ENCODE peak calls at places on chromosomes 7 and 10, in four cellular contexts. One of them, this sample, is unnamed.

GRCh38 chr10:28797904-28798371 is 120.6 kb downstream of the BAMBI start:
- DNase-seq in K562: no peak
- DNase-seq in cardiac muscle cell: peak; percentile 86
- DNase-seq in brain microvascular endothelial cell: no peak
- DNase-seq in this sample: no peak

GRCh38 chr7:108000875-108001758 is 1.8 kb downstream of the LAMB1 start:
- DNase-seq in K562: no peak
- DNase-seq in cardiac muscle cell: peak; percentile 77
- DNase-seq in brain microvascular endothelial cell: no peak
- DNase-seq in this sample: no peak

GRCh38 chr7:138978541-138979184 is 2.5 kb downstream of the KIAA1549 start:
- DNase-seq in K562: no peak
- DNase-seq in cardiac muscle cell: no peak
- DNase-seq in brain microvascular endothelial cell: no peak
- DNase-seq in this sample: no peak

GRCh38 chr10:103560886-103561285 is 67.4 kb downstream of the NEURL1 start:
- DNase-seq in K562: no peak
- DNase-seq in cardiac muscle cell: no peak
- DNase-seq in brain microvascular endothelial cell: no peak
- DNase-seq in this sample: no peak

GRCh38 chr7:994592-995308 is 11.8 kb downstream of the CYP2W1 start:
- DNase-seq in K562: no peak
- DNase-seq in cardiac muscle cell: no peak
- DNase-seq in brain microvascular endothelial cell: no peak
- DNase-seq in this sample: no peak

GRCh38 chr7:68317476-68317875 is 1280.8 kb upstream of the AUTS2 start:
- DNase-seq in cardiac muscle cell: no peak
- DNase-seq in brain microvascular endothelial cell: no peak
- DNase-seq in K562: no peak
- DNase-seq in this sample: no peak

GRCh38 chr7:2138146-2138765 is 94.5 kb downstream of the MAD1L1 start:
- DNase-seq in K562: no peak
- DNase-seq in brain microvascular endothelial cell: no peak
- DNase-seq in cardiac muscle cell: no peak
- DNase-seq in this sample: no peak

GRCh38 chr10:5977471-5978370 is at the start of gene IL15RA:
- DNase-seq in brain microvascular endothelial cell: peak; percentile 25
- DNase-seq in K562: peak; percentile 89
- DNase-seq in cardiac muscle cell: peak; percentile 71
- DNase-seq in this sample: no peak

GRCh38 chr7:505171-505570 is 14.5 kb downstream of the PDGFA start:
- DNase-seq in cardiac muscle cell: no peak
- DNase-seq in brain microvascular endothelial cell: no peak
- DNase-seq in K562: no peak
- DNase-seq in this sample: no peak

GRCh38 chr10:34627331-34627730 is 187.8 kb downstream of the PARD3 start:
- DNase-seq in brain microvascular endothelial cell: no peak
- DNase-seq in cardiac muscle cell: no peak
- DNase-seq in K562: no peak
- DNase-seq in this sample: no peak

GRCh38 chr7:28280516-28280915 is 99.9 kb upstream of the JAZF1 start:
- DNase-seq in K562: no peak
- DNase-seq in cardiac muscle cell: no peak
- DNase-seq in brain microvascular endothelial cell: no peak
- DNase-seq in this sample: no peak

GRCh38 chr10:70145166-70145665 is 1.3 kb downstream of the TYSND1 start:
- DNase-seq in cardiac muscle cell: peak; percentile 18
- DNase-seq in K562: no peak
- DNase-seq in brain microvascular endothelial cell: no peak
- DNase-seq in this sample: no peak

GRCh38 chr7:105036217-105037168 is 22.5 kb downstream of the KMT2E start:
- DNase-seq in K562: no peak
- DNase-seq in brain microvascular endothelial cell: no peak
- DNase-seq in cardiac muscle cell: no peak
- DNase-seq in this sample: no peak

GRCh38 chr10:64115913-64116643 is 594.9 kb downstream of the REEP3 start:
- DNase-seq in cardiac muscle cell: peak; percentile 6
- DNase-seq in K562: no peak
- DNase-seq in brain microvascular endothelial cell: peak; percentile 28
- DNase-seq in this sample: no peak

GRCh38 chr7:80635533-80635932 is 2.9 kb upstream of the CD36 start:
- DNase-seq in cardiac muscle cell: no peak
- DNase-seq in brain microvascular endothelial cell: no peak
- DNase-seq in K562: no peak
- DNase-seq in this sample: no peak

GRCh38 chr7:128164955-128165670 is 76.0 kb upstream of the LEP start:
- DNase-seq in cardiac muscle cell: no peak
- DNase-seq in K562: no peak
- DNase-seq in brain microvascular endothelial cell: no peak
- DNase-seq in this sample: no peak

GRCh38 chr10:35324196-35324595 is 12.1 kb upstream of the CCNY start:
- DNase-seq in brain microvascular endothelial cell: no peak
- DNase-seq in K562: no peak
- DNase-seq in cardiac muscle cell: no peak
- DNase-seq in this sample: no peak

GRCh38 chr7:78620931-78621330 is 822.4 kb downstream of the PHTF2 start:
- DNase-seq in brain microvascular endothelial cell: no peak
- DNase-seq in K562: no peak
- DNase-seq in cardiac muscle cell: peak; percentile 10
- DNase-seq in this sample: no peak

GRCh38 chr7:148697256-148697841 is 1.4 kb upstream of the CUL1 start:
- DNase-seq in brain microvascular endothelial cell: peak; percentile 61
- DNase-seq in cardiac muscle cell: peak; percentile 78
- DNase-seq in K562: no peak
- DNase-seq in this sample: no peak

GRCh38 chr10:131143425-131144165 is 167.9 kb downstream of the TCERG1L start:
- DNase-seq in K562: no peak
- DNase-seq in cardiac muscle cell: no peak
- DNase-seq in brain microvascular endothelial cell: no peak
- DNase-seq in this sample: no peak
- H3K4me3 ChIP-seq in K562: no peak overlapping the region
- H3K4me3 ChIP-seq in cardiac muscle cell: no peak overlapping the region
- H3K4me3 ChIP-seq in brain microvascular endothelial cell: no peak overlapping the region
- H3K4me3 ChIP-seq in this sample: no peak overlapping the region

DNA sequence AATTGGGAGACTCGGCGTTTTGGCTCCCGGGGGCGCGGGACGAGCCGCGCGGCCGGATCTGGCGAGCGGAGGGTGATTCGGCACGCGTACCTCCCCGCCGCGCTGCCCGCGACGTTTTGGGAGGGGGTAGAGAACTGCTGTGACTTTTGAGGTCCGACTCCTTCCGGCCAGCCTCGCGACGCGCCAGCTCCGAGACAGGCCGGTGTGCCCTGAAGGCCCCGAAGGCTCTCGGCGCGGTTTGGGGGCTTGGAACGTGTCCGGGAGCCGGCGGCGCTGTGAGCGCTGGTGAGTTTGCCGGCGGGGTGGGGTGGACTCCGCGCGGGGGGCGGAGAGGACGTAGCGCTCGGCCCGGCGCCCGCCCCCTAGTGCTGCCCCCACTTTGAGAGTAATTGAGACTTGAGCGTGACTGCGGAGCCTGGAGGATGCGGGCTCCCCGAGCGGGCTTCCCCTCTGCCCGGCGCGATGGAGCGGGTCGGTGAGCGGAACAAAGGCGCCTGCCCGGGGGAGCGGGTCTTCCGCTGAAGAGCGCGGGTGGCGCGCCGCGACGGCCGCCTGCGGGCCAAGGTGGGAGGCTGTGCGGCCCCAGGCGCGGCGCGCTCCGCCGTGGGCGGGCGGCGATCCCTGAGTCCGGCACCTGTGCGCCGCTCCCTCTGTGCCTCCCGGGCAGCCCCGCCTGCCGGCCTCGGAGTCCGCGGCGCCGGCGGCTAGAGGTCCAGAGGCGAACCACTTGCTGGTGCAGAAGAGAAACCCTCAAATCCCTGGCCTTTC is at the start of gene GALNT17:
- DNase-seq in brain microvascular endothelial cell: no peak
- DNase-seq in K562: no peak
- DNase-seq in cardiac muscle cell: no peak
- DNase-seq in this sample: no peak
- H3K4me3 ChIP-seq in brain microvascular endothelial cell: peak within 1 kb of the TSS; percentile 37
- H3K4me3 ChIP-seq in K562: no peak within 1 kb of the TSS
- H3K4me3 ChIP-seq in cardiac muscle cell: peak within 1 kb of the TSS; percentile 75
- H3K4me3 ChIP-seq in this sample: peak within 1 kb of the TSS; percentile 47

GRCh38 chr7:21430575-21430954 is 2.7 kb downstream of the SP4 start:
- DNase-seq in cardiac muscle cell: no peak
- DNase-seq in brain microvascular endothelial cell: no peak
- DNase-seq in K562: no peak
- DNase-seq in this sample: no peak
- H3K4me3 ChIP-seq in cardiac muscle cell: peak overlapping the region; percentile 14
- H3K4me3 ChIP-seq in brain microvascular endothelial cell: no peak overlapping the region
- H3K4me3 ChIP-seq in K562: no peak overlapping the region
- H3K4me3 ChIP-seq in this sample: no peak overlapping the region

DNA sequence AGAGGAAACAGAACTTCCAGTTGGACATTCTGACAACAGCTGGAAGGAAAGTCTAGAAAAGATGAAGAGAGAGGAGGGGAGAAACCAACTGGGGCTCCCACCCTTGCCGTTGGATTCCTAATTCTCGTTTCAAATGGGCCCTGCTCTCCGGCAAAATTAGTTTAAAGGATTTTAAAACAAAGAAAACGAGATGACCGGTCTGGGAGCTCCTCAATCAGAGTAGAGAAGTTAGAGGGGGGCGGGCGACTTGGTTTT is 1.5 kb upstream of the EN2 start:
- DNase-seq in brain microvascular endothelial cell: no peak
- DNase-seq in K562: no peak
- DNase-seq in cardiac muscle cell: no peak
- DNase-seq in this sample: no peak
- H3K4me3 ChIP-seq in brain microvascular endothelial cell: no peak overlapping the region
- H3K4me3 ChIP-seq in K562: no peak overlapping the region
- H3K4me3 ChIP-seq in cardiac muscle cell: no peak overlapping the region
- H3K4me3 ChIP-seq in this sample: peak overlapping the region; percentile 48

DNA sequence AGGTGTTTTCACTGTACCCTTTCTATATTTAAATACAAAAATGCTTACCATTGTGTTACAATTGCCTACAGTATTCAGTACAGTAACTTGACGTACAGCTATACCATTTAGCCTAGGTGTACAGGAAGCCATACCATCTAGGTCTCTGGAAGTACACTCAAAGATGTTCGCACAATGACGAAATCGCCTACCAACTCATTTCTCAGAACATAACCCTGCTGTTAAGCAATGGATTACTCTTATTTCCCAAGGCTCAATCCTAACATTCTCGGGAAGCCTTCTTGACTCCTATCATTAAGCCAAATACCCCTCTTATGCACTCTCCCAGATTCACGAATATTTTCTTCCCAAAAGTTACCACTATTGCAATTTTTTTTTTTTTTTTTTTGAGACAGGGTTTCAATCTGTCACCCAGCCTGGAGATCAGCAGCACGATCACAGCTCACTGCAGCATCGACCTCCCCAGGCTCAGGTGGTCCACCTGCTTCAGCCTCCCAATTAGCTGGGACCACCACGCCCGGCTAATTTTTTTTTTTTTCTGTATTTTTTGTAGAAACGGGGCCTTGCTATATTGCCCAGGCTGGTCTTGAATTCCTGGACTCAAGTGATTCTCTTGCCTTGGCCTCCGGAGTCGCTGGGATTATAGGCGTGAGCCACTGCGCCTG is 1.5 kb downstream of the CWF19L1 start:
- DNase-seq in K562: no peak
- DNase-seq in cardiac muscle cell: no peak
- DNase-seq in brain microvascular endothelial cell: no peak
- DNase-seq in this sample: no peak
- H3K4me3 ChIP-seq in K562: peak overlapping the region; percentile 89
- H3K4me3 ChIP-seq in cardiac muscle cell: no peak overlapping the region
- H3K4me3 ChIP-seq in brain microvascular endothelial cell: no peak overlapping the region
- H3K4me3 ChIP-seq in this sample: no peak overlapping the region